ENCODE peak calls at places on chromosomes 2 and 18, in five cellular contexts. One of them, this sample, is unnamed.

GRCh38 chr2:23429036-23429435 is 44.1 kb downstream of the KLHL29 start:
- DNase-seq in ELR: no peak
- DNase-seq in NCI-H187 treated with DMSO at 0.1 percent for 48 hours: no peak
- DNase-seq in DMS53: no peak
- DNase-seq in left lobe of liver: peak; percentile 30
- DNase-seq in this sample: no peak

GRCh38 chr2:3641841-3642421 is 16.1 kb upstream of the ALLC start:
- DNase-seq in left lobe of liver: peak; percentile 33
- DNase-seq in NCI-H187 treated with DMSO at 0.1 percent for 48 hours: no peak
- DNase-seq in DMS53: no peak
- DNase-seq in ELR: no peak
- DNase-seq in this sample: peak; percentile 35

GRCh38 chr2:236604971-236605734 is 35.5 kb downstream of the ACKR3 start:
- DNase-seq in ELR: no peak
- DNase-seq in NCI-H187 treated with DMSO at 0.1 percent for 48 hours: no peak
- DNase-seq in DMS53: no peak
- DNase-seq in left lobe of liver: no peak
- DNase-seq in this sample: no peak

GRCh38 chr2:86396304-86396785 is 44.8 kb upstream of the KDM3A start:
- DNase-seq in ELR: peak; percentile 45
- DNase-seq in NCI-H187 treated with DMSO at 0.1 percent for 48 hours: no peak
- DNase-seq in left lobe of liver: no peak
- DNase-seq in DMS53: peak; percentile 61
- DNase-seq in this sample: no peak

GRCh38 chr2:199261221-199261620 is 196.5 kb downstream of the SATB2 start:
- DNase-seq in DMS53: no peak
- DNase-seq in left lobe of liver: no peak
- DNase-seq in ELR: peak; percentile 73
- DNase-seq in NCI-H187 treated with DMSO at 0.1 percent for 48 hours: no peak
- DNase-seq in this sample: no peak

GRCh38 chr2:7634370-7634769 is 717.2 kb downstream of the RNF144A start:
- DNase-seq in NCI-H187 treated with DMSO at 0.1 percent for 48 hours: no peak
- DNase-seq in left lobe of liver: no peak
- DNase-seq in DMS53: peak; percentile 13
- DNase-seq in ELR: no peak
- DNase-seq in this sample: no peak

GRCh38 chr2:177312562-177312961 is 48.0 kb upstream of the NFE2L2 start:
- DNase-seq in NCI-H187 treated with DMSO at 0.1 percent for 48 hours: no peak
- DNase-seq in left lobe of liver: no peak
- DNase-seq in DMS53: no peak
- DNase-seq in ELR: no peak
- DNase-seq in this sample: no peak

GRCh38 chr2:179020156-179020750 is 29.7 kb downstream of the CCDC141 start:
- DNase-seq in left lobe of liver: peak; percentile 63
- DNase-seq in DMS53: peak; percentile 83
- DNase-seq in NCI-H187 treated with DMSO at 0.1 percent for 48 hours: no peak
- DNase-seq in ELR: peak; percentile 61
- DNase-seq in this sample: no peak

GRCh38 chr2:229810786-229811185 is 96.4 kb upstream of the DNER start:
- DNase-seq in left lobe of liver: no peak
- DNase-seq in NCI-H187 treated with DMSO at 0.1 percent for 48 hours: no peak
- DNase-seq in DMS53: no peak
- DNase-seq in ELR: no peak
- DNase-seq in this sample: no peak

GRCh38 chr2:127559454-127559853 is 24.0 kb downstream of the MYO7B start:
- DNase-seq in DMS53: no peak
- DNase-seq in NCI-H187 treated with DMSO at 0.1 percent for 48 hours: no peak
- DNase-seq in ELR: no peak
- DNase-seq in left lobe of liver: no peak
- DNase-seq in this sample: no peak

GRCh38 chr2:187654535-187654934 is 100.3 kb upstream of the TFPI start:
- DNase-seq in NCI-H187 treated with DMSO at 0.1 percent for 48 hours: no peak
- DNase-seq in ELR: no peak
- DNase-seq in left lobe of liver: no peak
- DNase-seq in DMS53: peak; percentile 76
- DNase-seq in this sample: no peak

GRCh38 chr2:173051463-173051862 is 24.2 kb upstream of the MAP3K20 start:
- DNase-seq in NCI-H187 treated with DMSO at 0.1 percent for 48 hours: no peak
- DNase-seq in left lobe of liver: no peak
- DNase-seq in ELR: no peak
- DNase-seq in DMS53: no peak
- DNase-seq in this sample: no peak

GRCh38 chr18:79523221-79523737 is 127.5 kb downstream of the NFATC1 start:
- DNase-seq in NCI-H187 treated with DMSO at 0.1 percent for 48 hours: no peak
- DNase-seq in ELR: no peak
- DNase-seq in DMS53: no peak
- DNase-seq in left lobe of liver: no peak
- DNase-seq in this sample: peak; percentile 45

GRCh38 chr2:180971811-180972210 is 8.6 kb upstream of the UBE2E3 start:
- DNase-seq in DMS53: peak; percentile 25
- DNase-seq in left lobe of liver: no peak
- DNase-seq in NCI-H187 treated with DMSO at 0.1 percent for 48 hours: no peak
- DNase-seq in ELR: no peak
- DNase-seq in this sample: no peak

GRCh38 chr18:8706981-8707940 is 1.9 kb downstream of the MTCL1 start:
- DNase-seq in left lobe of liver: no peak
- DNase-seq in ELR: peak; percentile 88
- DNase-seq in DMS53: peak; percentile 88
- DNase-seq in NCI-H187 treated with DMSO at 0.1 percent for 48 hours: no peak
- DNase-seq in this sample: peak; percentile 66

GRCh38 chr2:127857494-127857818 is 499 bp downstream of the POLR2D start:
- DNase-seq in left lobe of liver: no peak
- DNase-seq in DMS53: peak; percentile 64
- DNase-seq in NCI-H187 treated with DMSO at 0.1 percent for 48 hours: no peak
- DNase-seq in ELR: peak; percentile 47
- DNase-seq in this sample: no peak

GRCh38 chr18:13011719-13012118 is 20.6 kb downstream of the CEP192 start:
- DNase-seq in left lobe of liver: no peak
- DNase-seq in DMS53: no peak
- DNase-seq in ELR: peak; percentile 10
- DNase-seq in NCI-H187 treated with DMSO at 0.1 percent for 48 hours: no peak
- DNase-seq in this sample: no peak

GRCh38 chr18:48914581-48915251 is 36.0 kb downstream of the SMAD7 start:
- DNase-seq in NCI-H187 treated with DMSO at 0.1 percent for 48 hours: no peak
- DNase-seq in DMS53: no peak
- DNase-seq in ELR: no peak
- DNase-seq in left lobe of liver: no peak
- DNase-seq in this sample: no peak

GRCh38 chr2:51534176-51534575 is 502.2 kb upstream of the NRXN1 start:
- DNase-seq in ELR: no peak
- DNase-seq in DMS53: no peak
- DNase-seq in NCI-H187 treated with DMSO at 0.1 percent for 48 hours: no peak
- DNase-seq in left lobe of liver: no peak
- DNase-seq in this sample: no peak

GRCh38 chr2:202149953-202150352 is 76.9 kb downstream of the KIAA2012 start:
- DNase-seq in NCI-H187 treated with DMSO at 0.1 percent for 48 hours: no peak
- DNase-seq in left lobe of liver: no peak
- DNase-seq in DMS53: no peak
- DNase-seq in ELR: no peak
- DNase-seq in this sample: no peak

GRCh38 chr2:145000376-145000775 is 480.5 kb upstream of the ZEB2 start:
- DNase-seq in ELR: no peak
- DNase-seq in DMS53: no peak
- DNase-seq in NCI-H187 treated with DMSO at 0.1 percent for 48 hours: no peak
- DNase-seq in left lobe of liver: no peak
- DNase-seq in this sample: no peak

This sample was measured in sciatic nerve.